ENCODE peak calls at places on chromosomes 16 and 17, in five cellular contexts. C is sigmoid colon, I is HepG2, T is transverse colon, F is upper lobe of left lung. W is an unnamed sample.

GRCh38 chr16:48576927-48577326 is 33.1 kb downstream of the N4BP1 start:
- DNase-seq in T (no peak), F (no peak), I (peak; percentile 48), C (no peak), W (no peak)

GRCh38 chr16:74083582-74083981 is 213.0 kb upstream of the PSMD7 start:
- DNase-seq in I (no peak), T (no peak), F (no peak), C (no peak), W (no peak)

GRCh38 chr16:19696961-19697360 is 21.1 kb downstream of the KNOP1 start:
- DNase-seq in I (no peak), C (no peak), F (peak; percentile 79), T (no peak), W (no peak)

GRCh38 chr16:56258508-56259424 is 67.5 kb downstream of the GNAO1 start:
- DNase-seq in F (no peak), T (no peak), C (peak; percentile 62), I (peak; percentile 82), W (no peak)

GRCh38 chr17:1413281-1413791 is 13.3 kb upstream of the YWHAE start:
- DNase-seq in F (no peak), C (no peak), I (peak; percentile 77), T (peak; percentile 26), W (no peak)

GRCh38 chr16:50822671-50823070 is 80.8 kb downstream of the CYLD start:
- DNase-seq in F (no peak), I (no peak), C (no peak), T (no peak), W (no peak)

GRCh38 chr17:28792877-28793666 is 49.3 kb downstream of the TRAF4 start:
- DNase-seq in C (no peak), I (no peak), F (no peak), T (no peak), W (no peak)

GRCh38 chr16:27726621-27727275 is 176.8 kb downstream of the KATNIP start:
- DNase-seq in F (no peak), T (no peak), C (no peak), I (no peak), W (no peak)

GRCh38 chr16:59729613-59730012 is 995.5 kb upstream of the GOT2 start:
- DNase-seq in T (no peak), C (no peak), F (peak; percentile 12), I (no peak), W (no peak)

GRCh38 chr17:2770129-2770528 is 20.7 kb upstream of the CCDC92B start:
- DNase-seq in C (no peak), F (no peak), I (no peak), T (no peak), W (no peak)

GRCh38 chr17:74452027-74452840 is 14.2 kb upstream of the CD300A start:
- DNase-seq in C (no peak), T (no peak), I (no peak), F (no peak), W (no peak)

GRCh38 chr17:76252040-76252954 is 12.0 kb upstream of the RNF157 start:
- DNase-seq in C (peak; percentile 82), I (peak; percentile 94), T (peak; percentile 67), F (no peak), W (no peak)

GRCh38 chr16:20866161-20866772 is 33.9 kb downstream of the DCUN1D3 start:
- DNase-seq in F (no peak), T (peak; percentile 17), I (peak; percentile 55), C (peak; percentile 73), W (no peak)

GRCh38 chr17:36980281-36980761 is 31.6 kb downstream of the AATF start:
- DNase-seq in F (no peak), I (no peak), T (no peak), C (no peak), W (no peak)

GRCh38 chr17:34199449-34199848 is 55.6 kb upstream of the CCL2 start:
- DNase-seq in F (no peak), T (no peak), I (no peak), C (no peak), W (no peak)

GRCh38 chr16:11715246-11715947 is 27.3 kb downstream of the TXNDC11 start:
- DNase-seq in C (no peak), I (peak; percentile 15), F (no peak), T (no peak), W (no peak)

GRCh38 chr17:4536259-4536741 is 18.9 kb downstream of the MYBBP1A start:
- DNase-seq in C (no peak), T (no peak), I (no peak), F (peak; percentile 76), W (no peak)

GRCh38 chr17:7862692-7863437 is 5.1 kb downstream of the CYB5D1 start:
- DNase-seq in F (no peak), T (peak; percentile 31), I (peak; percentile 91), C (peak; percentile 74), W (no peak)

GRCh38 chr16:50741225-50741807 is 570 bp upstream of the CYLD start:
- DNase-seq in F (no peak), I (no peak), T (peak; percentile 14), C (no peak), W (peak; percentile 76)

GRCh38 chr16:8948831-8949230 is 14.9 kb downstream of the USP7 start:
- DNase-seq in I (no peak), F (no peak), T (no peak), C (no peak), W (no peak)

GRCh38 chr17:36665417-36665816 is 64.0 kb downstream of the MRM1 start:
- DNase-seq in F (no peak), I (no peak), T (no peak), C (no peak), W (no peak)

GRCh38 chr16:88411951-88412576 is 29.3 kb downstream of the ZNF469 start:
- DNase-seq in F (peak; percentile 55), T (no peak), I (no peak), C (no peak), W (no peak)

GRCh38 chr17:15463363-15463762 is 4.1 kb downstream of the CDRT4 start:
- DNase-seq in C (peak; percentile 78), T (peak; percentile 19), I (peak; percentile 13), F (no peak), W (peak; percentile 73)
- TF ChIP-seq EP300 in C (no peak), T (no peak), I (no peak), F (no peak), W (no peak)

DNA sequence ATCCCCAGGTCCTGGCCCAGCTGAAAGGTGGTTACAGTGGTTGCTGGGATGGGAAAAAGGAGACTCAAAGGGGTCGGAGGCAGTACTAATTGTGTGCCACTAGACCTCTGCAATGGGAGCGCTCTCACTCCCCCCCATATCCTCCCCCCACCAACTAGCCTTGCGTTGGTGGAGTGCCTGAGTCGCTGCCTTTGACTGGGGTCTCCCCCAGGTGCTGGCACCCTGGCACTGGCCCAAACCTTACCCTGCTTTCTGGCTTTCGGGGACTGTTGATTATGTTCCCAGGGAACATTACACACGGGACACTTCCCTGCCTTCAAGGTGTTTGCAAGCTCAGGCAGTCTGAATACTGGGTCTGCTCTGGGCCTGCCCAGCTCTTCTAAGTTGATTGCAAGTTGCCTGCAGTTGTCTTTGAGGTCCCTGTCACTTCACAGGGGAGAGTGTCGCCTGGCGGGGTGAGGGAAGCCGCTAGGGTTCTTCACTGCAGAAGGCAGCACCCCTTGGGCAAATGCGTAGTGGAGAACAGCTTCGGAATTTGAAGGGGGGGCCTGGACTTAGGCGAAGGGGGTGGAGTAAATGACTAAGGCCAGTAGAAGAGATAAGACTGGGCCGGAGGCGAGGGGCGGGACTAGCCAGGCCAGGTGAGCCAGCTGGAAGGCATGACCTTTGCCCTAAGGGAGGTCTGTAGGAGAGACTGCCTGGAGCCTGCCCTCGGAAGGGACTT is 98.0 kb downstream of the RAB11FIP4 start:
- DNase-seq in C (no peak), I (peak; percentile 72), F (peak; percentile 67), T (peak; percentile 89), W (no peak)
- H3K36me3 ChIP-seq in C (no peaks in the 10 kb centered on the region), I (peaks cover 12% of the 10 kb centered on the region), F (no peaks in the 10 kb centered on the region), T (no peaks in the 10 kb centered on the region), W (no peaks in the 10 kb centered on the region)

GRCh38 chr17:78176548-78177025 is 8.2 kb downstream of the SYNGR2 start:
- DNase-seq in F (peak; percentile 96), T (peak; percentile 83), C (peak; percentile 84), I (no peak), W (no peak)

GRCh38 chr17:78173025-78173715 is 4.8 kb downstream of the SYNGR2 start:
- DNase-seq in I (no peak), F (no peak), C (no peak), T (peak; percentile 68), W (no peak)

GRCh38 chr17:78174332-78174869 is 6.0 kb downstream of the SYNGR2 start:
- DNase-seq in I (no peak), C (peak; percentile 85), T (peak; percentile 91), F (peak; percentile 93), W (peak; percentile 87)

GRCh38 chr17:78175643-78175981 is 7.2 kb downstream of the SYNGR2 start:
- DNase-seq in T (no peak), F (no peak), C (no peak), I (no peak), W (no peak)

DNA sequence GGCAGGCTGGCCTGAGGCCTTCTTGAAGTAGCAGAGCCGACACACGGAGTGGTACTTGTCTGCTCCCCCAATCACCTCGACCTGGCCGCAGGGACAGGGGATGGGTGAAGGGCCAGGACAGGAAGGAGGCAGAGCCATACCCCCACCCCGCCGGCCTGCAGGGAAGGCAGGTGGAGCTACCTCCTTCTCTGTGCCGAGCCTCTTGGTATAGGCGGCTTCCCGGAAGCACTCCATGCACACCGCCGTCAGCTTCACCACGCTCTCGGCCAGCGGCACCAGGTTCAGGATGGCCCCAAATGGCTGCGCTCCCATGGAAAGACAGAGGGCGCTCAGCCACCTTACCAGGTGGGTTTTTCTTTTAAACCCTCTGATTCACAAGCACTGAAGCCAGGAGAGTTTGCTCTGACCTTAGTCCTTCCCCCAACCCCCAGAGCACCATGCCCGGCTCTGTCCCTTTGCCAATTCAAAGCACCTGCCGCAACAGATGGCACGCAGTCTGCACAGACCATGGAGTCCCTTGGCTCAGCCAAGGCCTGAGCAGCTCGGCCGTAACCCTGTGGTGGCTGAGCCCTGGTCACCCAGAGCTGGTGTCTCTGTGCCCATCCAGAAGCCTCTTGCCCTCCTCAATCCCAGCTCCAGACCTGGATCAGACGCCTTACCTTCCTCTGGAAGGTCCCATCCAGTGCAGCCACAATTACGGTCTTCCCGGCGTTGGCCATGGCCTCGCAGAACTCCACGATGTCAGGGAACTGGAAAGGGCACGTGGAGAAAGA is 6.7 kb downstream of the SYNGR2 start:
- DNase-seq in T (peak; percentile 62), F (no peak), C (no peak), I (no peak), W (no peak)
- H3K27ac ChIP-seq in T (peak overlapping the region; percentile 85), F (peak overlapping the region; percentile 83), C (peak overlapping the region; percentile 92), I (no peak overlapping the region), W (peak overlapping the region; percentile 72)

GRCh38 chr16:79294568-79294967 is 306.0 kb downstream of the MAF start:
- DNase-seq in I (peak; percentile 6), F (no peak), T (no peak), C (no peak), W (no peak)

GRCh38 chr16:79296491-79296890 is 304.0 kb downstream of the MAF start:
- DNase-seq in C (no peak), I (no peak), F (no peak), T (no peak), W (no peak)

GRCh38 chr16:79297297-79297696 is 303.2 kb downstream of the MAF start:
- DNase-seq in I (no peak), T (no peak), C (no peak), F (no peak), W (no peak)

GRCh38 chr16:79293831-79294230 is 306.7 kb downstream of the MAF start:
- DNase-seq in C (no peak), T (no peak), F (no peak), I (no peak), W (no peak)

DNA sequence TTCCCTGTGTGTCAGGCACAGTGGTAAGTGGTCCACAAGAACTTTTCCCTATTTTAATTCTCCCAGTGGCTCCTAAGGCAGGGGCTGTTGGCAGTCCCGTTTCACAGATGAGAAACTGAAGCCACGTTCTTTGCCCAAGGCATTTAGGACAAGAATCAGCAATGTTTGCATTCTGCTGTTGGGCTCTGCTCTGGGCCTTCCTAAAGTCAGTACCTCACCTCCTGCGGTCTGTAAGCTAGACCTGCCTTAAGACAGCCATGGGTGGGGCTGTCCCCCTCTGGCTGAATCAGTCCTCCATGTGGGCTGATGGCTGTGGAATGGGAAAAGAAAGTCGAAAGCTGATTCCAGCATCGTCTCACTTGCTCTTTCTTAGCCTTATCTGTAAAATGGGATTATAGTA is 304.8 kb downstream of the MAF start:
- DNase-seq in I (no peak), F (no peak), C (no peak), T (no peak), W (no peak)
- TF ChIP-seq EP300 in I (no peak), F (no peak), C (no peak), T (no peak), W (no peak)

W was measured in suprapubic skin.